ENCODE peak calls at places on chromosome 3, in eight cellular contexts. M is GM04503; C is Calu3; N is fibroblast of the aortic adventitia; X is H9; T is stimulated activated CD4-positive, alpha-beta T cell treated with anti-CD3 and anti-CD28 coated beads, TNF-alpha, amount 100 ng/mL, for 1 hour; L is activated T-cell treated with anti-CD3 and anti-CD28 coated beads for 1 hour; Q is pons. K is an unnamed sample.

GRCh38 chr3:45100998-45101407 is 45.2 kb downstream of the CDCP1 start:
- DNase-seq in M (peak), C (no peak), N (peak), X (no peak), T (no peak), L (no peak), Q (peak), K (no peak)

GRCh38 chr3:31466016-31466415 is 66.7 kb upstream of the STT3B start:
- DNase-seq in M (peak), C (no peak), N (peak), X (no peak), T (no peak), L (no peak), Q (no peak), K (no peak)

GRCh38 chr3:171142985-171143384 is 116.5 kb upstream of the SLC2A2 start:
- DNase-seq in M (no peak), C (no peak), N (peak), X (no peak), T (no peak), L (no peak), Q (peak), K (no peak)

GRCh38 chr3:27679691-27680090 is 42.4 kb downstream of the EOMES start:
- DNase-seq in M (no peak), C (no peak), N (peak), X (no peak), T (no peak), L (no peak), Q (no peak), K (no peak)

GRCh38 chr3:171825222-171825828 is 15.0 kb upstream of the PLD1 start:
- DNase-seq in M (peak), C (no peak), N (peak), X (no peak), T (no peak), L (no peak), Q (no peak), K (no peak)

GRCh38 chr3:185552358-185552877 is at the start of gene LIPH:
- DNase-seq in M (no peak), C (peak), N (peak), X (no peak), T (no peak), L (no peak), Q (no peak), K (no peak)

GRCh38 chr3:148146947-148147346 is 550.8 kb upstream of the AGTR1 start:
- DNase-seq in M (peak), C (peak), N (peak), X (no peak), T (no peak), L (no peak), Q (no peak), K (no peak)

GRCh38 chr3:161558256-161558655 is 61.6 kb downstream of the OTOL1 start:
- DNase-seq in M (no peak), C (no peak), N (no peak), X (no peak), T (no peak), L (no peak), Q (no peak), K (no peak)

GRCh38 chr3:138442433-138442832 is 8.0 kb downstream of the ESYT3 start:
- DNase-seq in M (no peak), C (peak), N (no peak), X (no peak), T (no peak), L (no peak), Q (no peak), K (no peak)

GRCh38 chr3:180447156-180447555 is 154.8 kb upstream of the TTC14 start:
- DNase-seq in M (no peak), C (no peak), N (peak), X (no peak), T (no peak), L (no peak), Q (no peak), K (no peak)

GRCh38 chr3:169218314-169218983 is 445.1 kb downstream of the MECOM start:
- DNase-seq in M (no peak), C (peak), N (peak), X (peak), T (no peak), L (no peak), Q (peak), K (peak)

GRCh38 chr3:33490641-33491241 is 50.5 kb upstream of the UBP1 start:
- DNase-seq in M (no peak), C (no peak), N (peak), X (no peak), T (no peak), L (no peak), Q (no peak), K (no peak)

GRCh38 chr3:85298032-85298431 is 339.2 kb downstream of the CADM2 start:
- DNase-seq in M (no peak), C (no peak), N (no peak), X (no peak), T (no peak), L (no peak), Q (no peak), K (no peak)

GRCh38 chr3:52055537-52056351 is 627 bp downstream of the DUSP7 start:
- DNase-seq in M (no peak), C (peak), N (peak), X (peak), T (peak), L (no peak), Q (no peak), K (no peak)

GRCh38 chr3:170322501-170323328 is 34.8 kb upstream of the SKIL start:
- DNase-seq in M (no peak), C (no peak), N (no peak), X (no peak), T (no peak), L (no peak), Q (no peak), K (no peak)

GRCh38 chr3:86990171-86990733 is 697 bp downstream of the VGLL3 start:
- DNase-seq in M (no peak), C (peak), N (no peak), X (peak), T (no peak), L (no peak), Q (no peak), K (no peak)

GRCh38 chr3:61926913-61927312 is 365.5 kb downstream of the PTPRG start:
- DNase-seq in M (peak), C (no peak), N (peak), X (no peak), T (no peak), L (no peak), Q (no peak), K (no peak)

GRCh38 chr3:156818890-156819289 is 7.3 kb upstream of the LEKR1 start:
- DNase-seq in M (peak), C (peak), N (peak), X (no peak), T (no peak), L (no peak), Q (no peak), K (no peak)

GRCh38 chr3:105866656-105867653 is 1.9 kb downstream of the CBLB start:
- DNase-seq in M (no peak), C (peak), N (peak), X (no peak), T (no peak), L (no peak), Q (no peak), K (no peak)